ENCODE peak calls at places on chromosomes 13 and 19, in four cellular contexts. S, B, V and Q are unnamed samples.
A peak's percentile ranks its signal among the peaks of the same experiment; 100 is the strongest.

GRCh38 chr19:51018745-51019543 is 565 bp downstream of the KLK10 start:
- DNase-seq in V (no peak), S (no peak), B (no peak), Q (no peak)

GRCh38 chr19:39212377-39212742 is 8.3 kb upstream of the SYCN start:
- DNase-seq in S (no peak), V (no peak), B (peak; percentile 11), Q (no peak)

GRCh38 chr19:9528757-9529336 is 9.6 kb downstream of the ZNF426 start:
- DNase-seq in V (peak; percentile 14), B (peak; percentile 28), S (no peak), Q (no peak)

GRCh38 chr13:62556973-62557372 is 1141.3 kb upstream of the PCDH20 start:
- DNase-seq in S (no peak), V (no peak), B (no peak), Q (no peak)

GRCh38 chr13:27657724-27658123 is 36.0 kb downstream of the POLR1D start:
- DNase-seq in S (no peak), B (no peak), V (no peak), Q (no peak)

GRCh38 chr13:29077051-29077813 is 257.1 kb downstream of the MTUS2 start:
- DNase-seq in S (no peak), B (no peak), V (no peak), Q (no peak)

GRCh38 chr13:113418722-113419049 is 34.6 kb downstream of the ADPRHL1 start:
- DNase-seq in V (no peak), S (no peak), B (no peak), Q (no peak)

GRCh38 chr13:46656786-46657185 is 103.8 kb downstream of the LRCH1 start:
- DNase-seq in V (no peak), B (no peak), S (no peak), Q (no peak)

GRCh38 chr19:55132453-55133129 is 15.2 kb upstream of the PPP1R12C start:
- DNase-seq in S (no peak), V (no peak), B (no peak), Q (no peak)

GRCh38 chr19:6761053-6761676 is 6.1 kb downstream of the SH2D3A start:
- DNase-seq in V (no peak), B (peak; percentile 11), S (no peak), Q (no peak)

GRCh38 chr19:961866-962620 is 22.1 kb upstream of the WDR18 start:
- DNase-seq in S (no peak), V (peak; percentile 19), B (peak; percentile 72), Q (no peak)

DNA sequence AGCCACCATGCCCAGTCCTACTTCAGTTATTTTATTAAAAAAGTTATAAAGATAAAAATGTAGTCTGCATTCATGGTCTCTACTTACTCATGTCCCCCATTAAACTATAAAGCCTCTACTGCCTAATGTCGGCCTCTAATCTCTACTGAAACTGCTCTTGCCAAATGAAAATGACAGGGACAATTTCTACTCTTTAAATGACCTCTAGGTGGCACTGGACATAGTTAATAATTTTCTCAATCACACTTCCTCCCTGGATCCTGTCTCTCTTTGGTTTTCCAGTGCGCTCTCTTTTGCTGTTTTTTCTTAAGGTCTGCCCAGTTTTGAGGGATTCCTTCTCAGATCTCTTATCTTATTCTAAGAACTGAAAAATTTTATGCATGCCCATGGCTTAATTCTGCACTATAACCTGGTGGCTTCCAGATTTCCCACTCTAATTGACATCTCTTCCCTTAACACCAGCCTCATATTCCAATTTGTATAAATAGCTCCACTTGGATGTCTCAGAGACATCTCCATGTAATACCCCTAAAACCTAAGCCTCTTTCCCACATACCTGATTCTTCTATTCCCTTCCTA is 54.3 kb downstream of the MTMR6 start:
- DNase-seq in S (no peak), V (peak; percentile 41), B (peak; percentile 43), Q (no peak)
- TF ChIP-seq CTCF in S (peak; percentile 35), V (peak; percentile 81), B (peak; percentile 31), Q (no peak)

GRCh38 chr19:4690362-4690761 is 20.2 kb upstream of the MYDGF start:
- DNase-seq in S (no peak), B (no peak), V (no peak), Q (no peak)
- TF ChIP-seq CTCF in S (no peak), B (no peak), V (peak; percentile 25), Q (no peak)

GRCh38 chr19:46721269-46722003 is 4.5 kb upstream of the PRKD2 start:
- DNase-seq in B (no peak), V (no peak), S (no peak), Q (no peak)
- TF ChIP-seq CTCF in B (no peak), V (peak; percentile 43), S (no peak), Q (no peak)

DNA sequence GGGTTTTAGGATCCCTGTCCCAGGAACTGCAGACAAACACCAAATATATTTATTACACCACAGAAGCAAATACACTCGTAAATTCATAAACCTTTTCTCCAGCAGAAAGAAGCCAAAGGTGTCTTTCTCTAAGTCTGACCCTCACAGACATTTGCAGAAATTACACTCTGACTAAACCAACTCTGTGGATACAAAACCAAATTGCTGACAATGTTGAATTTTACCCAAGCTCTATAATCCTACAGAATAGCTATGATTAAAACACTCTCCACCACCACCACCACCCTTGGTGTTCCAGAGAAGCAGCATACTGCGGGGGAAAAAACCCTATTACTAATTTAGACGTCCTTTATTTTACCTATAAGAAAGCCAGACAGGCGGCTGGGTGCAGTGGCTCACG is 5.2 kb downstream of the ZNF564 start:
- DNase-seq in V (no peak), S (no peak), B (no peak), Q (no peak)
- TF ChIP-seq CTCF in V (no peak), S (no peak), B (no peak), Q (no peak)

GRCh38 chr13:32535748-32536147 is 2.8 kb downstream of the N4BP2L2 start:
- DNase-seq in V (no peak), B (no peak), S (no peak), Q (no peak)

GRCh38 chr13:32535140-32535539 is 3.5 kb downstream of the N4BP2L2 start:
- DNase-seq in B (no peak), S (no peak), V (no peak), Q (no peak)

GRCh38 chr13:32538234-32538620 is 368 bp downstream of the N4BP2L2 start:
- DNase-seq in S (peak; percentile 3), V (peak; percentile 34), B (peak; percentile 52), Q (peak; percentile 24)

GRCh38 chr13:32537580-32538233 is 888 bp downstream of the N4BP2L2 start:
- DNase-seq in S (no peak), B (peak; percentile 16), V (no peak), Q (no peak)

DNA sequence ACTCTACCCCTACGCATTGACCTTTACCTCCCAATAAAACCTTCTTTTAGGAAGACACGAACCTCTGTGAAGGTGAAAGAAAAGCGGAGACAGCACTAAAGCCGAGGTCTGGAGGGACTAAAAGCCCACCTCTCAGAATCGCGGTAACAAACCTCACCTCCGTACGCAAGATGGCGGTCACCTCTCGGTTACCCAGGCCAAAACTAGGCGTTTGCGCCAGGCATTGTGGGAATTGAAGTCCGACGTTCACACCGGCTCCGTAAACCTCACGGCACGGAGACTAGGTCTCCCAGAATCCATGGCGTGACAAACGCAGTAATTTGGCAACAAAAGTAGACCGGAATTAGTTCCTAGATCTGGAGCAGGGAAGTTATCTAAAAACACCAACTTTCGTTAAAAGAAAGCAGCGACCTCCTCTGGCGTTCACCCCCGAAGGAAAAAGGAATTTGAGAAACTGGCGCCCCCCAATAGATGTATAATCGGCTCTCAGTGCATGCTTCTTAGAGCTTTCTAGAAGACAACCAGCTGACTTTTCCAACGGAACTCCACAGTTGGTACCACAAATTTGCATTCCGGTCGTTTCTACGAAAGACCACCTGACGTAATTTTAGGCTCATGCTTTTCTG is at the start of gene N4BP2L2:
- DNase-seq in S (peak; percentile 96), B (peak; percentile 99), V (peak; percentile 96), Q (peak; percentile 73)
- TF ChIP-seq CTCF in S (peak; percentile 52), B (peak; percentile 38), V (peak; percentile 68), Q (no peak)

GRCh38 chr13:98351636-98352035 is 174.6 kb upstream of the RNF113B start:
- DNase-seq in V (no peak), S (no peak), B (no peak), Q (no peak)

GRCh38 chr13:98348476-98348875 is 171.4 kb upstream of the RNF113B start:
- DNase-seq in V (no peak), B (no peak), S (no peak), Q (no peak)

GRCh38 chr13:98350746-98351330 is 173.8 kb upstream of the RNF113B start:
- DNase-seq in S (no peak), V (no peak), B (no peak), Q (no peak)

GRCh38 chr13:98352226-98352625 is 175.2 kb upstream of the RNF113B start:
- DNase-seq in V (no peak), B (no peak), S (no peak), Q (no peak)

GRCh38 chr13:98349731-98350305 is 172.7 kb upstream of the RNF113B start:
- DNase-seq in B (no peak), S (no peak), V (no peak), Q (no peak)
- TF ChIP-seq CTCF in B (no peak), S (no peak), V (no peak), Q (no peak)

GRCh38 chr13:31538067-31539042 is 201.0 kb upstream of the RXFP2 start:
- DNase-seq in B (peak; percentile 56), V (peak; percentile 19), S (no peak), Q (no peak)
- TF ChIP-seq CTCF in B (peak; percentile 68), V (peak; percentile 84), S (peak; percentile 73), Q (no peak)

GRCh38 chr19:41998246-41999020 is 4.4 kb upstream of the ATP1A3 start:
- DNase-seq in B (peak; percentile 36), S (no peak), V (no peak), Q (no peak)
- TF ChIP-seq CTCF in B (peak; percentile 55), S (peak; percentile 74), V (peak; percentile 82), Q (no peak)

DNA sequence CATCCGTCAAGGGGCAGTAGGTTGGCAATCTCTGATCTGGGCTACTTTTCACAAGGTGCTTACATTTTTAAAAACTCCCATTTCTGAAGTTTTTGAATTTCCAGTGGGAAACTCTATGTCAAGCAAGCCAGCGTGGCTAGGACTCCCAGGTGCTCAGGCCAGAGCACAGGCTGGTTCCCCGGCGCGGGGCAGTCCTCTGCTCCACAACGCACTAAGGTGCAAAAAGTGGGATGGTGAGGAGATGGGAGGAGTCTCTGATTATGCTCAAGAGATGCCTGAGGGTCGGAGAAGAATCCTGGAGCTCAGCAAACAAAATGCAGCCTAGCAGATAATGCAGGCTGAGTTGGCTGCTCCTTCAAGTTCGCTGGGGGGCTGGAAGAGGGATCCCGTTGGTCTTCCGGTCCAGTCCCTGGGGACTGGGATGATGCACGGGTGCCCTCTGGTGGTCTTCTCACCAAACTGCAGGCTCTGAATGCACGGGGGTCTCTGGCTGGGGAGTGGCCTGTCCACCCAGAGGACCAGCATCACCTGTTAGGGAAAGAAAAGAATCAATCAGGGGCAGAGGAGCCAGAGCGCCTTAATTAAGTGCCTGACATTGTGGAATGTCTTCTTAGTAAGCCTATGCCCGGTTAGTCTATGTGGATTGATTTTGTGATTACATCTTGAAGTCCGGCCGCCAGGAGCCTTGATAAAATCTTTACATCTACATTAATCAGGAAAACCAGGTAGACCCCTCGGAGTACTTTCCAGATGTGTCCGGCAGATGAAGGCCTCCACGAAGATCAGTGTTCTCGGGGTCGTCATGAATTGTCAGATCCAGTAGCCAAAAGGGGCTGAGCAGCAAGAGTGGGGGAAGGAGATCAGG is 244.4 kb upstream of the MAB21L1 start:
- DNase-seq in S (no peak), B (peak; percentile 53), V (peak; percentile 36), Q (no peak)
- TF ChIP-seq CTCF in S (peak; percentile 93), B (peak; percentile 99), V (peak; percentile 99), Q (no peak)